ENCODE peak calls at places on chromosome 22, in six cellular contexts. B, P, A, S, C and W are unnamed samples.

GRCh38 chr22:17159504-17159951 is 451 bp upstream of the HDHD5 start:
- DNase-seq in P (no peak), A (no peak), B (peak; percentile 58), C (peak; percentile 54), S (no peak), W (peak; percentile 56)

GRCh38 chr22:42805998-42806481 is 51.0 kb downstream of the ARFGAP3 start:
- DNase-seq in C (no peak), B (no peak), P (peak; percentile 55), A (no peak), S (no peak), W (no peak)

GRCh38 chr22:42950281-42950680 is 64.7 kb downstream of the PACSIN2 start:
- DNase-seq in C (no peak), A (no peak), P (no peak), B (no peak), S (no peak), W (no peak)

GRCh38 chr22:36982136-36982535 is 37.1 kb downstream of the TST start:
- DNase-seq in S (no peak), C (no peak), P (no peak), B (no peak), A (no peak), W (peak; percentile 38)

GRCh38 chr22:37601540-37602442 is 6.8 kb upstream of the GGA1 start:
- DNase-seq in P (peak; percentile 42), A (no peak), B (no peak), S (peak; percentile 82), C (peak; percentile 56), W (peak; percentile 96)

GRCh38 chr22:50031189-50032091 is 18.9 kb upstream of the IL17REL start:
- DNase-seq in B (peak; percentile 48), A (no peak), P (no peak), S (no peak), C (no peak), W (no peak)

GRCh38 chr22:34858026-34858425 is 207.9 kb upstream of the ISX start:
- DNase-seq in C (no peak), B (no peak), A (no peak), S (no peak), P (no peak), W (no peak)

GRCh38 chr22:25739659-25740344 is 2.2 kb upstream of the MYO18B start:
- DNase-seq in P (no peak), C (no peak), B (no peak), A (no peak), S (no peak), W (no peak)

GRCh38 chr22:19671316-19671715 is 43.0 kb upstream of the SEPTIN5 start:
- DNase-seq in B (no peak), S (no peak), P (no peak), C (no peak), A (no peak), W (no peak)

GRCh38 chr22:27335102-27335660 is 466.4 kb downstream of the MN1 start:
- DNase-seq in C (no peak), A (no peak), B (no peak), P (no peak), S (no peak), W (no peak)

GRCh38 chr22:31122532-31123291 is at the start of gene INPP5J:
- DNase-seq in C (peak; percentile 44), P (no peak), S (no peak), A (no peak), B (no peak), W (no peak)

GRCh38 chr22:22025320-22026156 is 43.0 kb upstream of the TOP3B start:
- DNase-seq in A (no peak), S (no peak), P (no peak), B (no peak), C (no peak), W (no peak)

GRCh38 chr22:42627981-42628380 is 12.4 kb downstream of the ATP5MGL start:
- DNase-seq in B (no peak), C (no peak), P (no peak), A (no peak), S (no peak), W (no peak)

GRCh38 chr22:27627444-27627833 is 174.1 kb downstream of the MN1 start:
- DNase-seq in B (no peak), A (no peak), S (no peak), C (peak; percentile 44), P (no peak), W (peak; percentile 69)

GRCh38 chr22:47593291-47593690 is 830.8 kb downstream of the TBC1D22A start:
- DNase-seq in A (no peak), B (no peak), C (no peak), S (no peak), P (no peak), W (no peak)

GRCh38 chr22:49926916-49927315 is 8.5 kb downstream of the CRELD2 start:
- DNase-seq in C (no peak), A (no peak), P (no peak), B (peak; percentile 44), S (no peak), W (no peak)

GRCh38 chr22:17773606-17774205 is 563 bp downstream of the BID start:
- DNase-seq in P (peak; percentile 34), A (peak; percentile 40), C (no peak), S (no peak), B (peak; percentile 60), W (peak; percentile 74)

GRCh38 chr22:41951898-41952474 is at the start of gene SMIM45:
- DNase-seq in S (no peak), P (no peak), B (no peak), A (no peak), C (no peak), W (no peak)

GRCh38 chr22:25626146-25626992 is 61.9 kb downstream of the GRK3 start:
- DNase-seq in C (no peak), A (no peak), S (no peak), B (no peak), P (no peak), W (no peak)

GRCh38 chr22:43253839-43254238 is 66.9 kb upstream of the TTLL12 start:
- DNase-seq in A (no peak), C (no peak), B (no peak), P (no peak), S (no peak), W (no peak)

GRCh38 chr22:21593406-21594232 is 26.1 kb downstream of the UBE2L3 start:
- DNase-seq in B (no peak), C (no peak), S (peak; percentile 13), A (no peak), P (no peak), W (no peak)

GRCh38 chr22:42074846-42075245 is 798 bp downstream of the PHETA2 start:
- DNase-seq in P (peak; percentile 14), C (no peak), S (no peak), B (no peak), A (no peak), W (no peak)

GRCh38 chr22:28366856-28367255 is 312.8 kb downstream of the TTC28 start:
- DNase-seq in S (no peak), P (no peak), C (no peak), A (no peak), B (no peak), W (no peak)

GRCh38 chr22:16562711-16563554 is 29.7 kb downstream of the CCT8L2 start:
- DNase-seq in A (no peak), B (no peak), S (no peak), P (no peak), C (no peak), W (no peak)

GRCh38 chr22:32589007-32589406 is 114.4 kb downstream of the FBXO7 start:
- DNase-seq in B (no peak), S (no peak), A (no peak), C (no peak), P (no peak), W (no peak)

GRCh38 chr22:43273902-43274484 is 69.2 kb downstream of the SCUBE1 start:
- DNase-seq in P (peak; percentile 57), C (peak; percentile 47), A (peak; percentile 31), B (no peak), S (no peak), W (peak; percentile 75)

GRCh38 chr22:35904752-35905151 is 123.9 kb downstream of the RBFOX2 start:
- DNase-seq in A (no peak), P (no peak), C (no peak), S (no peak), B (no peak), W (no peak)

GRCh38 chr22:35904332-35904692 is 124.3 kb downstream of the RBFOX2 start:
- DNase-seq in A (no peak), S (no peak), P (no peak), C (no peak), B (no peak), W (no peak)

GRCh38 chr22:35903571-35904331 is 124.9 kb downstream of the RBFOX2 start:
- DNase-seq in P (peak; percentile 61), A (no peak), S (no peak), B (no peak), C (no peak), W (peak; percentile 18)

GRCh38 chr22:35910013-35910860 is 118.4 kb downstream of the RBFOX2 start:
- DNase-seq in A (no peak), P (peak; percentile 74), B (no peak), S (no peak), C (no peak), W (no peak)

GRCh38 chr22:35905894-35906293 is 122.7 kb downstream of the RBFOX2 start:
- DNase-seq in B (no peak), C (no peak), A (no peak), P (no peak), S (no peak), W (no peak)
- H3K4me3 ChIP-seq in B (no peak overlapping the region), C (no peak overlapping the region), A (no peak overlapping the region), P (no peak overlapping the region), S (no peak overlapping the region), W (no peak overlapping the region)

GRCh38 chr22:24190159-24190540 is 8.9 kb downstream of the SUSD2 start:
- DNase-seq in C (no peak), B (no peak), S (no peak), A (no peak), P (no peak), W (no peak)
- H3K4me3 ChIP-seq in C (no peak overlapping the region), B (no peak overlapping the region), S (no peak overlapping the region), A (no peak overlapping the region), P (no peak overlapping the region), W (no peak overlapping the region)

DNA sequence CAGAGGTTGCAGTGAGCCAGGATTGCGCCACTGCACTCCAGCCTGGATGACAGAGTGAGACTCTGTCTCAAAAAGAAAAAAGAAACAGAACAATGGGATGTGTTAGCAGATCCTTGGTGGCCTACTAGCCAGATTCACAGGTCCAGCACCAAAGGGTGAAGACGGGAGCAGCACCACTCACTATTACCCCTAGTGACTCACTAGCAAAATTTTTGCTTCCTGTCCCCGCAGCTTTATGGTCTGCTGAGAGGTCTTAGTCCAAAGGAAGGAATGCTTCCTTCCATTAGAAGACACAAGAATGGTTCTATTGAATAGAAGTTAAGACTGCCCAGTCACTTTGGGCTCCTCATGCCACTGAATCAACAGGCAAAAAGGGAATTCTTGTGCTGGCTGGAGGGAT is 35.9 kb upstream of the NUP50 start:
- DNase-seq in B (no peak), S (no peak), P (no peak), A (no peak), C (no peak), W (no peak)
- H3K4me3 ChIP-seq in B (no peak overlapping the region), S (no peak overlapping the region), P (no peak overlapping the region), A (no peak overlapping the region), C (no peak overlapping the region), W (no peak overlapping the region)

DNA sequence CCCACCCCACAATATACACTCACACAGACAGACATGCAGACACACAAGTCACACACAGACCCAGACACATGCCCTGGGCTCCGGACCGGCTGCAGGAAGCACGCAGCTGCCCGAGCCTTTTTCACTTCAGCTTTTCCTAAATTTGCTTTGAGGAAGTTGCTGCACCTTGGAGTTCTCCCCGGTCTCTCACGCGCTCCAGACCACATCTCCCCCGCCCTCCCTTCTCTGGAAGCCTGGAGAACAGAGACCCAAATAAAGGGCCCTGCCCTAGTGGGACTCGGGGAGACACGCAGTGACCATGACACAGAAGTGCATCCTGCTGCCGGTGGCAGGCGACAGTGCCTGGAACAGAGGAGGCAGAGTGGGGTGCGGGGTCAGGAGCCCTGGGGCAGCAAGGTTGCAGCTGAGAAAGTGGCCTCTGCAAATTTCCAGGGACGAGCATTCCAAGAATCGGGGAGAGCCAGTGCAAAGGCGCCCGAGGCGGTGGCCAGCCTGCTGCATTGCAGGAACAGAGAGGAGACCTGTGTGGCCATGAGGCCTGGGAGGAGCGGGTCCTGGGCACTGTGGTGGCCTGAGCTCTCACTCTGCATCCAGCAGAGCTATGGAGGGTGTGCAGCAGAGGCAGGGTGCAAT is 19.1 kb downstream of the RPL3 start:
- DNase-seq in C (no peak), B (peak; percentile 89), S (no peak), P (no peak), A (no peak), W (peak; percentile 71)
- H3K4me3 ChIP-seq in C (no peak overlapping the region), B (no peak overlapping the region), S (no peak overlapping the region), P (no peak overlapping the region), A (no peak overlapping the region), W (no peak overlapping the region)